ENCODE peak calls at places on chromosome 7, in five cellular contexts. G is IMR-90, F is fibroblast of mammary gland, I is left ventricle myocardium inferior, Q is A549. X is an unnamed sample.

GRCh38 chr7:123635551-123636359 is 19.9 kb upstream of the LMOD2 start:
- DNase-seq in I (no peak), F (peak; percentile 68), Q (peak; percentile 39), G (peak; percentile 61), X (peak; percentile 55)

GRCh38 chr7:56291-56913 is 136.0 kb upstream of the FAM20C start:
- DNase-seq in Q (no peak), F (peak; percentile 18), I (no peak), G (no peak), X (no peak)

GRCh38 chr7:148697950-148698396 is 730 bp upstream of the CUL1 start:
- DNase-seq in I (no peak), F (no peak), G (peak; percentile 23), Q (no peak), X (peak; percentile 28)

GRCh38 chr7:11450246-11450645 is 381.8 kb downstream of the THSD7A start:
- DNase-seq in G (no peak), F (no peak), I (no peak), Q (no peak), X (no peak)

GRCh38 chr7:133358728-133359127 is 105.8 kb downstream of the EXOC4 start:
- DNase-seq in F (peak; percentile 43), G (peak; percentile 66), I (no peak), Q (no peak), X (peak; percentile 47)

GRCh38 chr7:30594055-30594539 is 581 bp upstream of the GARS1 start:
- DNase-seq in F (peak; percentile 36), Q (peak; percentile 76), G (peak; percentile 24), I (peak; percentile 25), X (no peak)

GRCh38 chr7:149240637-149241036 is 1.2 kb downstream of the ZNF212 start:
- DNase-seq in I (no peak), Q (no peak), G (no peak), F (no peak), X (no peak)

GRCh38 chr7:158959954-158960353 is 103.6 kb downstream of the DYNC2I1 start:
- DNase-seq in G (no peak), I (no peak), F (no peak), Q (no peak), X (no peak)

GRCh38 chr7:76091506-76091905 is 43.6 kb downstream of the MDH2 start:
- DNase-seq in Q (no peak), G (no peak), F (no peak), I (no peak), X (no peak)

GRCh38 chr7:76069238-76069638 is 21.3 kb downstream of the MDH2 start:
- DNase-seq in I (peak; percentile 74), G (peak; percentile 97), F (peak; percentile 95), Q (peak; percentile 94), X (peak; percentile 91)

GRCh38 chr7:5595545-5596045 is 172.0 kb upstream of the TNRC18 start:
- DNase-seq in G (peak; percentile 76), F (peak; percentile 84), I (no peak), Q (peak; percentile 54), X (no peak)

GRCh38 chr7:50962962-50963374 is 180.3 kb upstream of the GRB10 start:
- DNase-seq in I (peak; percentile 78), G (no peak), F (peak; percentile 54), Q (peak; percentile 83), X (peak; percentile 89)

GRCh38 chr7:88522771-88523316 is 216.2 kb upstream of the STEAP4 start:
- DNase-seq in I (no peak), F (no peak), G (no peak), Q (no peak), X (no peak)

GRCh38 chr7:141674702-141675101 is 27.3 kb downstream of the DENND11 start:
- DNase-seq in I (no peak), Q (no peak), G (no peak), F (no peak), X (peak; percentile 6)

GRCh38 chr7:106600569-106601373 is 60.2 kb downstream of the CCDC71L start:
- DNase-seq in Q (no peak), I (no peak), G (peak; percentile 19), F (no peak), X (no peak)

GRCh38 chr7:108128514-108128913 is 1.6 kb downstream of the LAMB4 start:
- DNase-seq in F (no peak), I (no peak), G (no peak), Q (no peak), X (no peak)

GRCh38 chr7:132709971-132710567 is 133.8 kb upstream of the PLXNA4 start:
- DNase-seq in Q (peak; percentile 25), I (no peak), F (peak; percentile 57), G (peak; percentile 41), X (peak; percentile 52)

GRCh38 chr7:108307246-108307982 is 148.8 kb downstream of the NRCAM start:
- DNase-seq in Q (no peak), G (no peak), I (no peak), F (no peak), X (no peak)

GRCh38 chr7:93575555-93576397 is 1.3 kb upstream of the CALCR start:
- DNase-seq in Q (peak; percentile 19), I (no peak), G (no peak), F (no peak), X (no peak)
- H3K4me3 ChIP-seq in Q (peak overlapping the region; percentile 47), I (no peak overlapping the region), G (no peak overlapping the region), F (no peak overlapping the region), X (no peak overlapping the region)

DNA sequence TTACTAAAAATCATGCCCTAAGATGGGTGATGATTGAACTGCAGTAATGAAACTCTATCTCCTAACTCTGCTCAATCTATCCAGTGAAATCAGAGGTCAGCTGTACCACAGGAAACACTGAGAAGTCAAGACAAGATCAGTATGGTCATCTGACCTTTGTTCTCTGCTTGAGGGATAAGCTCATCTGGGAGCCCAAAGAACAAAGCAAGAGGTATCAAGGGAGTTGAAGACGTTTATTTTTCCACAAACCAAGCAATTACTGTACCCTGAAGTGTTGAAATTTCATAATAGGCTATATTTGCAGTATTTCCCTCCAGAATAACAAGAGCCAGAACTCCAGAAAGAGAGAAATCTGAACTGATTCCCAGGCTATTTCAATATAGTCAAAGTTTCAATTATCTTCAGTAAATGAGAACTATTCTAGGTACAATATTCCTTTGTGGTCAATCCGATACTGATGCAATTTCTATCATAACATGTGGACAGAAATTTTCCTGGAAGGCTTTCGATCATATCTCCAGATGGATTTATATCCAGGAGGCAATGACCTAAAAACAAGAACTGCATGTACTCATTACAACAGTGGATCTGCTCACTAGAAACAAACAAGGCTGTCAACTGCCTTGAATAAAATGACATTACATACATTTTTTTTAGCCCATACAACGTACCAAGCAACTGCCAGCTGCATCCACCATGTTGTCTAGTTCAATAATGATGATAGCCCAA is 345.3 kb downstream of the TNS3 start:
- DNase-seq in Q (no peak), F (no peak), I (no peak), G (no peak), X (no peak)
- TF ChIP-seq CTCF in Q (no peak), F (no peak), I (no peak), G (no peak), X (no peak)

GRCh38 chr7:74401137-74401859 is 52.4 kb upstream of the GTF2IRD1 start:
- DNase-seq in Q (peak; percentile 72), F (peak; percentile 56), G (peak; percentile 41), I (peak; percentile 63), X (peak; percentile 38)

GRCh38 chr7:74398426-74398825 is 55.3 kb upstream of the GTF2IRD1 start:
- DNase-seq in Q (no peak), I (no peak), G (no peak), F (no peak), X (no peak)

GRCh38 chr7:74403521-74404387 is 50.0 kb upstream of the GTF2IRD1 start:
- DNase-seq in Q (no peak), F (no peak), I (no peak), G (no peak), X (no peak)

GRCh38 chr7:74399006-74399405 is 54.7 kb upstream of the GTF2IRD1 start:
- DNase-seq in I (no peak), Q (no peak), F (no peak), G (no peak), X (no peak)

DNA sequence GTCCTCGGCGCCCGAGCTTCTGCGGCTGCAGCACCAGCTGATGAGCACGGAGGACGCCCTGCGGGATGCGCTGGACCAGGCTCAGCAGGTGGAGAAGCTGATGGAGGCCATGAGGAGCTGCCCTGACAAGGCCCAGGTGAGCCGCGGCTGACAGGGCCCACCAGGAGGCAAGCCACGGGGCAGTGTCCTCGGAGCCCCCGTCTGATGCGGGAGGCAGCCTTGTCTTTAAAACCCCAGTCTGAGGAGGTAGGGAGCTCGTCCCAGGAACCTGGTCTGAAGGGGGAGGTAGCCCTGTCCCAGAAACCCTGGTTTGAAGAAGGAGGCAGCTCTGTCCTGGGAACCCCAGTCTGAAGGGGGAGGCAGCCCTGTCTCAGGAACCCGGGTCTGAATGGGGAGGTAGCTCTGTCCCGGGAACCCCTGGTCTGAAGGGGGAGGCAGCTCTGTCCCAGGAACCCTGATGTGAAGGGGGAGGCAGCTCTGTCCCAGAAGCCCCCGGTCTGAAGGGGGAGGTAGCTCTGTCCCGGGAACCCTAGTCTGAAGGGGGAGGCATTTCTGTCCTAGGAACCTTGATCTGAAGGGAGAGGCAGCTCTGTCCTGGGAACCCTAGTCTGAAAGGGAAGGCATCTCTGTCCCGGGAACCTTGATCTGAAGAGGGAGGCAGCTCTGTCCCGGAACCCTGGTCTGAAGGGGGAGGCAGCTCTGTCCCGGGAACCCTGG is 53.1 kb upstream of the GTF2IRD1 start:
- DNase-seq in F (no peak), I (no peak), Q (no peak), G (no peak), X (no peak)
- H3K4me3 ChIP-seq in F (no peak overlapping the region), I (no peak overlapping the region), Q (no peak overlapping the region), G (no peak overlapping the region), X (no peak overlapping the region)

GRCh38 chr7:43944286-43944685 is 18.1 kb downstream of the UBE2D4 start:
- DNase-seq in F (no peak), G (no peak), Q (no peak), I (no peak), X (no peak)

GRCh38 chr7:43943702-43944187 is 17.5 kb downstream of the UBE2D4 start:
- DNase-seq in G (no peak), F (no peak), Q (no peak), I (no peak), X (no peak)

GRCh38 chr7:43937444-43937843 is 11.2 kb downstream of the UBE2D4 start:
- DNase-seq in I (no peak), F (no peak), G (no peak), Q (no peak), X (no peak)

GRCh38 chr7:43938892-43939482 is 12.8 kb downstream of the UBE2D4 start:
- DNase-seq in Q (no peak), G (no peak), F (no peak), I (no peak), X (no peak)

GRCh38 chr7:43942997-43943701 is 16.9 kb downstream of the UBE2D4 start:
- DNase-seq in Q (no peak), G (no peak), F (no peak), I (no peak), X (no peak)
- TF ChIP-seq CTCF in Q (peak; percentile 17), G (peak; percentile 8), F (peak; percentile 3), I (no peak), X (no peak)

GRCh38 chr7:142711722-142712616 is 37.3 kb upstream of the PRSS1 start:
- DNase-seq in G (peak; percentile 19), Q (peak; percentile 27), I (no peak), F (peak; percentile 45), X (peak; percentile 40)
- H3K4me3 ChIP-seq in G (no peak overlapping the region), Q (no peak overlapping the region), I (no peak overlapping the region), F (no peak overlapping the region), X (no peak overlapping the region)

GRCh38 chr7:7884855-7885254 is 83.7 kb upstream of the GLCCI1 start:
- DNase-seq in Q (no peak), I (no peak), F (peak; percentile 74), G (peak; percentile 56), X (peak; percentile 74)
- TF ChIP-seq CTCF in Q (no peak), I (no peak), F (no peak), G (no peak), X (no peak)

DNA sequence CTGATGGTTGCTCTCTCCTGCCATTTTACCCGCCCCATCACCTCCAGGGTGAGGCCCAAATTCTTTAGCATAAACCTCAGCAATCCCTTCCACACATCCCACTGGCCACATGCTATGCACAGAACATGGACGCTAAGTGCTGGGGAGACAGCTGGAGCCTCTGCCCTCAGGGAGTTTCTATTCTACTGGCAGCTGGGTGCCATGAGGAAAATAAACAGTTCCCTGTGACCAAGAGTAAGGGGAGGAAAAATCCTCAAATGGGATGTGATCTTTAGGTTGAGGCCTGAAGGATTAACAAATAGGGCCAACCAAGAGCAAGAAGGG is 1.2 kb downstream of the PARP12 start:
- DNase-seq in Q (no peak), G (no peak), F (no peak), I (no peak), X (no peak)
- H3K4me3 ChIP-seq in Q (no peak overlapping the region), G (no peak overlapping the region), F (no peak overlapping the region), I (peak overlapping the region; percentile 85), X (peak overlapping the region; percentile 59)